ENCODE peak calls at places on chromosomes 5 and 9, in nine cellular contexts. G is occipital lobe, E is SHP77 treated with DMSO at 0.1 percent for 48 hours, N is neural progenitor cell, B is ovary, P is posterior cingulate gyrus, W is astrocyte of the spinal cord, M is lung, Z is aorta. I is an unnamed sample.
A peak's percentile ranks its signal among the peaks of the same experiment; 100 is the strongest.

GRCh38 chr5:65198777-65199120 is 283.0 kb downstream of the ADAMTS6 start:
- DNase-seq in E (no peak), N (no peak), M (no peak), G (no peak), W (peak; percentile 97), B (no peak), Z (no peak), P (no peak), I (no peak)

GRCh38 chr9:124752967-124753366 is 18.1 kb downstream of the NR6A1 start:
- DNase-seq in E (no peak), B (no peak), Z (no peak), N (no peak), W (peak; percentile 78), M (no peak), G (no peak), P (no peak), I (no peak)

GRCh38 chr5:107389769-107390168 is 281.0 kb downstream of the EFNA5 start:
- DNase-seq in P (no peak), M (no peak), E (no peak), W (no peak), Z (no peak), B (no peak), N (no peak), G (no peak), I (no peak)

GRCh38 chr9:16145196-16145950 is 592.5 kb downstream of the CCDC171 start:
- DNase-seq in Z (no peak), M (no peak), N (no peak), W (no peak), E (no peak), G (no peak), B (no peak), P (no peak), I (no peak)

GRCh38 chr5:8457187-8458037 is 588.5 kb downstream of the MTRR start:
- DNase-seq in E (peak; percentile 98), M (peak; percentile 92), Z (peak; percentile 97), P (peak; percentile 86), N (no peak), W (peak; percentile 98), G (peak; percentile 90), B (peak; percentile 96), I (peak; percentile 77)

GRCh38 chr5:179839328-179840256 is 18.9 kb downstream of the SQSTM1 start:
- DNase-seq in P (no peak), G (no peak), E (no peak), W (no peak), Z (no peak), B (peak; percentile 40), M (no peak), N (no peak), I (no peak)

GRCh38 chr5:16152601-16153568 is 26.7 kb downstream of the MARCHF11 start:
- DNase-seq in M (no peak), Z (no peak), E (peak; percentile 100), B (no peak), W (no peak), G (no peak), P (no peak), N (no peak), I (no peak)

GRCh38 chr9:23850242-23851023 is 24.4 kb upstream of the ELAVL2 start:
- DNase-seq in M (no peak), W (peak; percentile 46), G (peak; percentile 6), E (no peak), B (no peak), N (peak; percentile 91), Z (no peak), P (peak; percentile 37), I (peak; percentile 63)

GRCh38 chr5:143145388-143145787 is 258.1 kb downstream of the NR3C1 start:
- DNase-seq in B (no peak), G (no peak), M (no peak), P (no peak), N (no peak), E (no peak), W (no peak), Z (no peak), I (no peak)

GRCh38 chr5:58259685-58260152 is 200.2 kb downstream of the PLK2 start:
- DNase-seq in P (no peak), N (no peak), Z (no peak), M (no peak), E (no peak), G (no peak), W (peak; percentile 87), B (no peak), I (peak; percentile 62)

GRCh38 chr9:125524522-125524921 is 182.5 kb downstream of the MAPKAP1 start:
- DNase-seq in M (no peak), G (no peak), Z (no peak), P (no peak), W (peak; percentile 48), N (peak; percentile 53), E (no peak), B (no peak), I (peak; percentile 71)

GRCh38 chr9:137878146-137878941 is 762 bp downstream of the CACNA1B start:
- DNase-seq in Z (no peak), M (no peak), E (no peak), G (no peak), W (peak; percentile 10), N (peak; percentile 96), B (peak; percentile 60), P (no peak), I (peak; percentile 98)

GRCh38 chr9:94182532-94182931 is 76.6 kb upstream of the ZNF169 start:
- DNase-seq in W (no peak), Z (no peak), B (no peak), E (no peak), N (no peak), P (no peak), M (no peak), G (no peak), I (no peak)

GRCh38 chr9:5879419-5880181 is 11.1 kb upstream of the MLANA start:
- DNase-seq in M (no peak), E (no peak), W (peak; percentile 36), P (no peak), Z (no peak), G (no peak), N (peak; percentile 8), B (no peak), I (peak; percentile 28)

GRCh38 chr5:166369817-166370216 is 1921.6 kb upstream of the WWC1 start:
- DNase-seq in B (no peak), M (no peak), N (peak; percentile 49), Z (no peak), G (no peak), E (no peak), W (no peak), P (no peak), I (no peak)

I was measured in iPS-NIHi11.